ENCODE peak calls at places on chromosomes 2 and 18, in six cellular contexts. V, A, D, I, T and L are unnamed samples.

GRCh38 chr2:9631976-9632700 is 1.3 kb upstream of the YWHAQ start:
- DNase-seq in V (peak), A (no peak), D (no peak), I (no peak), T (peak), L (no peak)

GRCh38 chr2:95207111-95207961 is at the start of gene ZNF892:
- DNase-seq in V (peak), A (peak), D (peak), I (peak), T (peak), L (peak)

GRCh38 chr2:166453995-166454595 is 40.0 kb downstream of the SCN7A start:
- DNase-seq in V (no peak), A (no peak), D (no peak), I (no peak), T (no peak), L (no peak)

GRCh38 chr2:199662245-199662644 is 188.7 kb downstream of the FTCDNL1 start:
- DNase-seq in V (no peak), A (no peak), D (no peak), I (no peak), T (no peak), L (no peak)

GRCh38 chr2:20448246-20449046 is 1.6 kb downstream of the RHOB start:
- DNase-seq in V (peak), A (no peak), D (no peak), I (no peak), T (no peak), L (no peak)

GRCh38 chr2:98835831-98836385 is 100.1 kb downstream of the CRACDL start:
- DNase-seq in V (no peak), A (no peak), D (no peak), I (no peak), T (no peak), L (no peak)

GRCh38 chr2:108813732-108814131 is 27.2 kb downstream of the CCDC138 start:
- DNase-seq in V (no peak), A (no peak), D (no peak), I (no peak), T (no peak), L (no peak)

GRCh38 chr18:3213231-3214059 is 6.3 kb downstream of the MYOM1 start:
- DNase-seq in V (no peak), A (no peak), D (no peak), I (no peak), T (no peak), L (no peak)

GRCh38 chr18:45619062-45619825 is 4.0 kb downstream of the SLC14A2 start:
- DNase-seq in V (no peak), A (peak), D (no peak), I (peak), T (peak), L (no peak)

GRCh38 chr2:188291617-188292445 is at the start of gene GULP1:
- DNase-seq in V (peak), A (peak), D (no peak), I (peak), T (peak), L (peak)

GRCh38 chr2:174662459-174662858 is 64.9 kb upstream of the WIPF1 start:
- DNase-seq in V (no peak), A (no peak), D (peak), I (no peak), T (no peak), L (no peak)

GRCh38 chr18:47260138-47260923 is 8.9 kb upstream of the SKOR2 start:
- DNase-seq in V (peak), A (peak), D (no peak), I (peak), T (peak), L (no peak)

GRCh38 chr2:231177156-231178007 is 21.0 kb upstream of the ARMC9 start:
- DNase-seq in V (no peak), A (no peak), D (no peak), I (no peak), T (no peak), L (peak)

GRCh38 chr2:71603311-71603794 is 150.0 kb downstream of the DYSF start:
- DNase-seq in V (peak), A (no peak), D (no peak), I (no peak), T (no peak), L (no peak)

GRCh38 chr2:58633576-58634365 is 392.6 kb upstream of the FANCL start:
- DNase-seq in V (no peak), A (no peak), D (no peak), I (no peak), T (no peak), L (no peak)

GRCh38 chr2:43238176-43238575 is 11.8 kb upstream of the ZFP36L2 start:
- DNase-seq in V (no peak), A (no peak), D (no peak), I (no peak), T (no peak), L (no peak)

GRCh38 chr2:43240762-43241150 is 14.3 kb upstream of the ZFP36L2 start:
- DNase-seq in V (no peak), A (no peak), D (no peak), I (no peak), T (no peak), L (no peak)

GRCh38 chr2:43241558-43241957 is 15.2 kb upstream of the ZFP36L2 start:
- DNase-seq in V (no peak), A (no peak), D (no peak), I (no peak), T (no peak), L (no peak)

GRCh38 chr2:43238813-43239212 is 12.4 kb upstream of the ZFP36L2 start:
- DNase-seq in V (no peak), A (no peak), D (no peak), I (no peak), T (no peak), L (no peak)

DNA sequence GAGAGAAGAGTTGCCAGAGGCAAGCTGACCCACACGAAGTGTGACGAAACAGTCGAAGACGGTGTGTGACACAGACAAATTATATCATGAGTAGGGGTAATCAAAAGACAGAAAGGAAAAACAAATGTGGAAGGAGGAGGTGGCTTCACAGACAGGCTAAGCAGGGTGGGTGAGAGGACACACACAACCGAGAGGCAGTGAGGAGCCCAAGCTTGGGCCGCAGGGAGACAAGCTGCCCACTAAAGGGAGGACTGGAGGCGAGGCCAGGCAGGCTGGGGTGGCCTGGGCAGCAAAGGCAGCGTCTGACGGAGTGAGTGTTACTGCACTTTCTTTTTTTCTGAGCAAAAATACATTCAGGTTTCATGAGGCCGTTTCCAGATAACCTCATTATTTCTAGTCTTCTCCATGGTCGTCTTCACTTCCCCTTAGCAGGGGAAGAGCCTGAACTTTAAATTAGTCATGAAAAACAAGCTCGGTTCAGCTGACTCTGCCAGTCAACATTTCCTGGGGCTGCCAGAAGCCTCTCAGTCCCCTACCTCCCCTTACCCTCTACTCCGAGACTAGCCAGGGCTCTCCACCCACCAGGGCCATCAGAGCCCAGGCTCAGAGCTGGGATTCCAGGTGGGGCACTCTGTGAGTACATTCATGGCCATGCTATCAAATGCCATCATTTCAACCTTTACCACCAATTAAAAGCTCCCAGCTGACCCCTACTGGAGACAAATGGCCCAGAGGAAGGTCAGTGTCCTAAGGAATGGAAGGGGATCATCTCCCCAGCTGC is 13.8 kb upstream of the ZFP36L2 start:
- DNase-seq in V (no peak), A (no peak), D (no peak), I (no peak), T (no peak), L (no peak)
- TF ChIP-seq CTCF in V (peak), A (no peak), D (peak), I (no peak), T (no peak), L (no peak)

DNA sequence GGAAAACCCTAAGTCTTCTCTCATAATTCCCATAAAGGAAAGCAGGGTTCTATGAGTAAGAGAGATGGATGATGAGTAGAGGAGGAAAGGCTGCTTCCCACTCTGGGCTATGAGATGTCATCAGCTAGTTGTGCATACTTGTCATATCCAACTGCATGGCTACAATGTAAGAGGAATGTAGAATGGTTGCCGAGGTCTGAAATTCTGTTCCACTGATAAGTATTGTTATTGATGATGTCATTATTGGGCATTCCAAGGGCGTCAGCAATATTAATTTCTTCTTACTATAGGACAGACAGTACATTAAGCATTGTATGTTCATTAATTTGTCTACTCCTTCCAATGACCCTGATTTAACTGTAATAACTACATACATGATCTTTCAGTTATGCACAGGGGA is 88.1 kb downstream of the L3MBTL4 start:
- DNase-seq in V (no peak), A (no peak), D (no peak), I (no peak), T (no peak), L (no peak)
- TF ChIP-seq CTCF in V (no peak), A (no peak), D (no peak), I (no peak), T (no peak), L (no peak)

GRCh38 chr2:24203787-24204150 is 28.9 kb downstream of the FAM228A start:
- DNase-seq in V (no peak), A (no peak), D (no peak), I (no peak), T (no peak), L (no peak)

GRCh38 chr2:24201496-24201895 is 26.6 kb downstream of the FAM228A start:
- DNase-seq in V (no peak), A (no peak), D (no peak), I (no peak), T (no peak), L (no peak)

GRCh38 chr2:24200799-24201198 is 25.9 kb downstream of the FAM228A start:
- DNase-seq in V (no peak), A (no peak), D (no peak), I (no peak), T (no peak), L (no peak)

GRCh38 chr2:24204505-24204904 is 29.7 kb downstream of the FAM228A start:
- DNase-seq in V (no peak), A (no peak), D (no peak), I (no peak), T (no peak), L (no peak)

DNA sequence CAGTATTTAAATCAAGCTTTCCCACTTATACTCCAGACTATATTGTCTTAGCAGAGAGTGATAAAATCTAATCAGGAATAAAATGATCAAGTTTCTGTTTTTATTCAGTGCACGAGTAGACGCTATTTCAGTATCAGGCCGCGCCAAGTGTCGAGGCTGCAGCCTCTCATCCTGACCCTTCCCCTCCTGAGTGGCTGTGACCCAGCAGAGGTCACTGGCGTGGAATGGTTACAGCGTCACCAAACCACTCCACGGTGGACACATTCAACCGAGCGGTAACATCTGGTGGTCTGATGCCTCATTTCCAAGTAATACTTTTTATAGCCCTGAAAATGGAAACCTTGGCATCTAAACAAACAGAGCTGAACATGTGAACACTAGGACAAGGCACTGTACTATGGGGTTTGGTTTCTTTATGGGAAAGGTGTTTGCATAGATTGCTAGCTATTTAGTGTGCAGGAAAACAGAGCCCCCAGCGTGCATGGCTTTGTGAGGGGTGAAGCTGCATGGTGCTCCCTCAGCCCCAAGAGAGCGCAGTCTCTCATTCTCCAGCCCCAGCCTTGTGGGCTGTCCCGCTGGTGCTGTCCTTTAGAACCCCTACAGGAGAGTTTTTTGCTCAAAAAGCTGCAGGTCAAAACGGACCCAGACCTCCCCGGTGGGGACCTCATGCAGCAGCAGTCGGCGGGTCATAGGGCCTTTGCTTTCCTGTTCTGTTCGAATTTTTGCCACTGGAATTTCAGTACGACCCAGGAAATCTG is 28.4 kb downstream of the FAM228A start:
- DNase-seq in V (no peak), A (no peak), D (no peak), I (no peak), T (no peak), L (no peak)
- TF ChIP-seq CTCF in V (no peak), A (no peak), D (no peak), I (no peak), T (no peak), L (no peak)

GRCh38 chr2:42074661-42075060 is 26.8 kb downstream of the PKDCC start:
- DNase-seq in V (no peak), A (no peak), D (no peak), I (no peak), T (no peak), L (no peak)

GRCh38 chr2:42068571-42069178 is 20.9 kb downstream of the PKDCC start:
- DNase-seq in V (peak), A (no peak), D (no peak), I (no peak), T (no peak), L (no peak)

GRCh38 chr2:42071762-42072161 is 23.9 kb downstream of the PKDCC start:
- DNase-seq in V (no peak), A (no peak), D (no peak), I (peak), T (no peak), L (no peak)

GRCh38 chr2:42073739-42074138 is 25.9 kb downstream of the PKDCC start:
- DNase-seq in V (no peak), A (no peak), D (peak), I (no peak), T (no peak), L (no peak)

DNA sequence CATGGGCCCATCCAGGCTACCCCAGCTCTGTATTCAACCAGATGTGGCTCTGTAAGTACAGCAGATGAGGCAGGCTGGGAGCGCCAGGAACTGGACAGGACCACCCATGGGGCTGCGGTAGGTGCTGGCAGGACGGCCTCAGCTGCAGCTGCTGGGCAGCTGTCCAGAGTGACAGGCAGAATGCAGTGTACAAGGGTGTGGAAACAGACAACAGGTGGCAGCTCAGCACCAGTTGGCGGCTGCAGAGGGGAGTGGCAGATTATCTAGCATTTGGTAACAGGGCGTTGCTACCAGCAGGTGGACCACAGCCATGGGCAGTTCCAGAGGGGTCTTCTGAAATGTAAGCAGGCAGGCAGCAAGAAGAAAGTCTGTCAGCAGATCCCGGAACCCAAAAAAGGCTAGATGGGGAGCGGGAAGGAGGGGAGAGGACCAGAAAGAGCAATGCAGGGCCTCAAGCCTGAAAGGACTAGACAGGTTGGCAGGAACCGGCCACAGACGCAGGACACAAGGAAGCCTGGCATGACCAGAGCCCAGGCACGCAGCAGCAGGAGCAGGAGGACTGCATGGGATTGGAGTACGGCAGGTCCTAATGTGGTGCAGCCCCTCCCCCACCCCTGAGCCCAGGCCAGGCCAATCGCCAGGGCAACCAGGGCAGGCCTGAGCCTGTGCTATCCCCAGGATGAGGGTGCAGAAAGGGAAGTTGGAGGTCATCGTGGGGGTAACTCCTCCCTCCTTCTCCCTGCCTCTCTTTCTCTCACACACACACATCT is 24.7 kb downstream of the PKDCC start:
- DNase-seq in V (peak), A (no peak), D (peak), I (peak), T (no peak), L (no peak)
- TF ChIP-seq CTCF in V (no peak), A (no peak), D (no peak), I (no peak), T (no peak), L (no peak)

DNA sequence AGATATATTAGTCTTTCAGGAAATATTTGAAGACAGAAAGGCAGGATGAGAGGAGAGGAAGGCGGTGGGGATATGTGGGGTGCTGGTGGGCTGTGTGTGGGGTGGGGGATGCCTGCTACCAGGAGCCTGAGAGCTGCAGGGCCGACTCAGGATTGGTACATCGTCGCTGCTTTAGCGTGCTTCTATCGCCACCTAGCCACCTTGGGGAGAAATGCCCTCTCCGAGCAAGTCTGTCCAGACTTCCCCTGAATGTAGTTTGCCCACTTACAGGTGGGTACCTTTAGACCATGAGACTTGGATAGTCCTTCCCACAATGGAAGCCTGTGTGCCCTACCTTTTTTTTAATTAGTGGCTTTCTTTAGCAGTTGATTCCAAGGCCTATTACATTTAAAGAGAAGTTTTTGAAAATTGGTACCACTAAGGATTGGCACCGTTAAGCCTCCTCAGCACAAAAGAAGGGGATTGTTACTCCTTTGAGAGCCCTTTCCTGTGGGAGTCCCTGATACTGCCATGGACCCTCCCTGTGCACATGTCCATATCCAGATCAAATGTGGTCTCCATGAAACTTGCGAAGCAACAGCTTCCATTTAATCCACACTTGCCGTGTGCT is 114.1 kb upstream of the NDUFV2 start:
- DNase-seq in V (peak), A (peak), D (no peak), I (peak), T (peak), L (no peak)
- TF ChIP-seq CTCF in V (peak), A (peak), D (peak), I (peak), T (peak), L (peak)

GRCh38 chr2:167844714-167845530 is 402.5 kb downstream of the STK39 start:
- DNase-seq in V (peak), A (no peak), D (no peak), I (peak), T (no peak), L (no peak)
- TF ChIP-seq CTCF in V (peak), A (no peak), D (no peak), I (peak), T (no peak), L (no peak)

GRCh38 chr2:222025891-222026271 is 272.9 kb downstream of the PAX3 start:
- DNase-seq in V (no peak), A (no peak), D (no peak), I (no peak), T (no peak), L (no peak)

GRCh38 chr2:222024934-222025890 is 273.6 kb downstream of the PAX3 start:
- DNase-seq in V (no peak), A (no peak), D (no peak), I (no peak), T (no peak), L (no peak)
- TF ChIP-seq CTCF in V (peak), A (peak), D (peak), I (peak), T (peak), L (peak)

DNA sequence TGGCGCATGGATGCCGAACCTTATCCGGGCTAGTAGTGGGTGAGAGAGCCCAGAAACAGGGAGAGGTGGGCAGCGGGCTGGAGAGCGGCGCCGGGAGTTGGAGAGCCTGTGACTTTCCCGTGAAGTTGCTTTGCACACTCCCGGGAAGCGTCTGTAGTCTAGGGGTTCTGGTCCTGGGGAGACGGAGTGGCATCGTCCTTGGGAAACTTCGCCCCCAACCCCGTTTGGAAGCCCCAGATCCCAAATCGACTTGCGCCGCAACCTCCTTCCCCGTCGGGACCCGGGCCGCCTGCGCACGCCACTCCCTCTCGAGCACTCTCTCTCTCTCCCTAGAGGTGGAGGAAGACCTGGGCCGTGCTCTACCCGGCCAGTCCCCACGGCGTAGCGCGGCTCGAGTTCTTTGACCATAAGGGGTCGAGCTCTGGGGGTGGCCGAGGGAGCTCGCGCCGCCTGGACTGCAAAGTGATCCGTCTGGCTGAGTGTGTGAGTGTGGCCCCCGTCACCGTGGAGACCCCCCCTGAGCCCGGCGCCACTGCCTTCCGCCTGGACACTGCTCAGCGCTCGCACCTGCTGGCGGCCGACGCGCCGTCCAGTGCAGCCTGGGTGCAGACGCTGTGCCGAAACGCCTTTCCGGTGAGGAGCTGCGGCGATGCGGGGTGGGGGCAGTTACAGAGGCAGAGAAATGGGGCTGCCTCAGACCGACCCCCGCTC is 456 bp downstream of the DOK1 start:
- DNase-seq in V (peak), A (peak), D (no peak), I (peak), T (peak), L (no peak)
- TF ChIP-seq CTCF in V (peak), A (no peak), D (no peak), I (no peak), T (no peak), L (no peak)